ENCODE peak calls at places on chromosomes 5 and 9, in five cellular contexts. B is neural progenitor cell, I is mesenchymal stem cell, R is GM23248, X is Karpas-422. Y is an unnamed sample.

GRCh38 chr9:81689343-81690175 is at the start of gene TLE1:
- DNase-seq in R (peak; percentile 98), X (peak; percentile 48), B (peak; percentile 100), I (peak; percentile 100), Y (peak; percentile 97)

GRCh38 chr5:149141224-149141956 is at the start of gene ABLIM3:
- DNase-seq in X (no peak), B (peak; percentile 80), R (peak; percentile 84), I (peak; percentile 70), Y (peak; percentile 41)

GRCh38 chr5:40046792-40047191 is 622.0 kb upstream of the DAB2 start:
- DNase-seq in I (no peak), R (peak; percentile 45), X (no peak), B (no peak), Y (peak; percentile 86)

GRCh38 chr9:3464033-3464638 is 61.7 kb downstream of the RFX3 start:
- DNase-seq in X (no peak), I (no peak), R (peak; percentile 19), B (no peak), Y (no peak)

GRCh38 chr9:105681724-105682123 is 12.6 kb upstream of the TMEM38B start:
- DNase-seq in I (peak; percentile 88), B (no peak), X (no peak), R (peak; percentile 86), Y (peak; percentile 86)

GRCh38 chr5:156431956-156432829 is 105.2 kb downstream of the SGCD start:
- DNase-seq in X (no peak), R (no peak), I (no peak), B (no peak), Y (no peak)

GRCh38 chr5:140855772-140856674 is at the start of gene PCDHA10:
- DNase-seq in I (peak; percentile 78), R (peak; percentile 41), B (peak; percentile 76), X (peak; percentile 81), Y (peak; percentile 7)

GRCh38 chr9:131872006-131872405 is 132.1 kb upstream of the RAPGEF1 start:
- DNase-seq in I (no peak), B (peak; percentile 25), R (no peak), X (no peak), Y (no peak)

GRCh38 chr9:124180557-124180956 is 77.2 kb upstream of the NEK6 start:
- DNase-seq in R (peak; percentile 15), I (no peak), B (no peak), X (no peak), Y (no peak)

GRCh38 chr9:127549218-127549617 is 62.9 kb upstream of the STXBP1 start:
- DNase-seq in R (no peak), I (no peak), X (no peak), B (no peak), Y (no peak)
- H3K36me3 ChIP-seq in R (peaks cover 13% of the 10 kb centered on the region), I (peaks cover 45% of the 10 kb centered on the region), X (no peaks in the 10 kb centered on the region), B (no peaks in the 10 kb centered on the region), Y (peaks cover 15% of the 10 kb centered on the region)

GRCh38 chr9:92033991-92034390 is 81.2 kb downstream of the SPTLC1 start:
- DNase-seq in X (no peak), B (no peak), I (no peak), R (no peak), Y (no peak)
- H3K36me3 ChIP-seq in X (no peaks in the 10 kb centered on the region), B (no peaks in the 10 kb centered on the region), I (peaks cover 81% of the 10 kb centered on the region), R (peaks cover 22% of the 10 kb centered on the region), Y (peaks cover 14% of the 10 kb centered on the region)

DNA sequence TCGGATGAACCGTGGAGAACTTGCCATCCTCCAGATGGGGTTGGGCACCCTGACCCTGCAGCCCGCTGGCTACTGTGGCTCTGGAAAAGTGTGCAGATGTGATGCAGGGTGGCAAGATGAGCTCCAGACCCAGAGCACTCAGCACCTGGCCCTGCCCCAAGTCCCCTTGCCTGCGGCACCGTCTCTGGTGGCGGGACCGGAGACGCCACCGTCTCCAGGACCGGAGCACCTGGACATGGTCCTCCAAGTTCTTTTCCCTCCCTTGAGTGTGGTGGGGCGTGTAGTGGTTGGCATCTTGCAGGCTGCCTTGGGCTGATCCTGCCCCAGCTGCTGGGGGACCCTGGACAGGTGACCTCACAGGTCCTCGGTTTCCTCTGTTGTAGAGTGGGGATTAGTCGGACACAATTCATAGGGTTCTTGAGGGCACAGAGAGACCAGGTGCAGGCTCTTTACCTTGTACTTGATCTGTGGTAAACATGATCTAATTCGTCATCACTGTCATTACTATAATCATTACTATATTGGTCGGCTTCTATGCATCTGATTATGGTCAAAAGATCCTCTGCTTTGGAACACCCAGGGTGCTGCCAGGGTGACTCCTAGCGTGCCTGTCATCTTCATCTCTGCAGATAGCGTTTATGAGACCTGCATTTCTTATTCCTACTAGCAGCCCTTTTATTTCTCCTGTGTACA is 83.5 kb downstream of the COL5A1 start:
- DNase-seq in R (no peak), X (no peak), B (no peak), I (no peak), Y (no peak)
- H3K36me3 ChIP-seq in R (peaks cover 21% of the 10 kb centered on the region), X (no peaks in the 10 kb centered on the region), B (no peaks in the 10 kb centered on the region), I (peaks cover 35% of the 10 kb centered on the region), Y (no peaks in the 10 kb centered on the region)

GRCh38 chr5:132896685-132897084 is 23.2 kb downstream of the LEAP2 start:
- DNase-seq in X (no peak), B (no peak), R (no peak), I (no peak), Y (no peak)

GRCh38 chr5:132901036-132901435 is 27.6 kb downstream of the LEAP2 start:
- DNase-seq in B (no peak), X (peak; percentile 46), R (no peak), I (no peak), Y (no peak)

GRCh38 chr5:132901730-132902129 is 28.3 kb downstream of the LEAP2 start:
- DNase-seq in X (no peak), R (no peak), B (no peak), I (no peak), Y (no peak)

GRCh38 chr5:132895719-132896305 is 22.3 kb downstream of the LEAP2 start:
- DNase-seq in I (no peak), B (no peak), X (no peak), R (peak; percentile 29), Y (no peak)

DNA sequence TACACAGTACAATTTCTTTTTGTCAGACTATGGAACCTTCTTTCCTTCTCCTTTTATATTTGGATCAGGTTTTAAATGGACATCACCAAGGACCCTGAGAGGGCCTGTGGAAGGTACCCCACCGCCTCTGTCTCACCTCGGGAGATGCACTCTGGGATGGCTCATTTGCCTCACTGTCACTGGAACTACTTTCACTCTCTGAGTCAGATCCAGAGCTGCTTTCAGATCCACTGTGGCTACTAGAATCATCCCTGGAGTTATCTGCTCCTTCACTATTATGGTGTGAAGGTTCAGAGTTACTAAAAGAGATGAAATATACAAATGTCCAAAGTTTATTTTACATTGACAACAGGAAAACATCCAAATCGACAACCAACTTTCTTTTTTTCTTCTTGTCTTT is 24.6 kb downstream of the LEAP2 start:
- DNase-seq in B (no peak), R (no peak), I (no peak), X (no peak), Y (no peak)
- H3K36me3 ChIP-seq in B (peaks cover 16% of the 10 kb centered on the region), R (peaks cover 83% of the 10 kb centered on the region), I (peaks cover 89% of the 10 kb centered on the region), X (peaks cover 48% of the 10 kb centered on the region), Y (peaks cover 15% of the 10 kb centered on the region)

GRCh38 chr9:92275541-92275940 is 18.0 kb downstream of the IARS1 start:
- DNase-seq in I (peak; percentile 9), X (no peak), R (no peak), B (no peak), Y (no peak)

GRCh38 chr9:92278117-92278516 is 15.4 kb downstream of the IARS1 start:
- DNase-seq in I (no peak), R (peak; percentile 89), X (no peak), B (no peak), Y (no peak)

GRCh38 chr9:92276223-92277007 is 17.1 kb downstream of the IARS1 start:
- DNase-seq in X (no peak), B (no peak), I (no peak), R (no peak), Y (no peak)

DNA sequence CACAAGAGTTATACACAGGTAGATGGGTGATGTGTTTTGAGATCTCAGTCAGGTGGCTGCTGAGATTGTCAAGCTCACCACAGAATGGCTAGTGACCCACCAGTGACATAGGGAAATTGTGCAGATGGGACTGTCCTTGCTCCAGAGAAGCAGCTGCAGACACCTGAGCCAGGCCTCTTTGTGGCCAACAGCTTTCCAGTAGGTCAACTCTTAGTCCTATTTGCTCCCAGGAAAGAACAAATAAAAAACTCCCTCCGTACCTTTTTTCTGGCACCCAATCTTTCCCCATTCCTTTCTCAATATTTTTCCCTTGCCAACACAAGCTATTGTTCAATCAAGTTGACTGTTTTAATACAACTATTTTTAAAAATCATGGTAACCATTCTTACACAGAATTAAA is 14.2 kb downstream of the IARS1 start:
- DNase-seq in X (no peak), R (no peak), I (no peak), B (no peak), Y (no peak)
- H3K36me3 ChIP-seq in X (peaks cover 61% of the 10 kb centered on the region), R (peaks cover 80% of the 10 kb centered on the region), I (peaks cover 95% of the 10 kb centered on the region), B (peaks cover 31% of the 10 kb centered on the region), Y (peaks cover 37% of the 10 kb centered on the region)

GRCh38 chr9:92061184-92061583 is 54.0 kb downstream of the SPTLC1 start:
- DNase-seq in R (no peak), I (no peak), B (no peak), X (no peak), Y (no peak)
- H3K36me3 ChIP-seq in R (peaks cover 50% of the 10 kb centered on the region), I (peaks cover 89% of the 10 kb centered on the region), B (peaks cover 32% of the 10 kb centered on the region), X (peaks cover 57% of the 10 kb centered on the region), Y (peaks cover 5% of the 10 kb centered on the region)

DNA sequence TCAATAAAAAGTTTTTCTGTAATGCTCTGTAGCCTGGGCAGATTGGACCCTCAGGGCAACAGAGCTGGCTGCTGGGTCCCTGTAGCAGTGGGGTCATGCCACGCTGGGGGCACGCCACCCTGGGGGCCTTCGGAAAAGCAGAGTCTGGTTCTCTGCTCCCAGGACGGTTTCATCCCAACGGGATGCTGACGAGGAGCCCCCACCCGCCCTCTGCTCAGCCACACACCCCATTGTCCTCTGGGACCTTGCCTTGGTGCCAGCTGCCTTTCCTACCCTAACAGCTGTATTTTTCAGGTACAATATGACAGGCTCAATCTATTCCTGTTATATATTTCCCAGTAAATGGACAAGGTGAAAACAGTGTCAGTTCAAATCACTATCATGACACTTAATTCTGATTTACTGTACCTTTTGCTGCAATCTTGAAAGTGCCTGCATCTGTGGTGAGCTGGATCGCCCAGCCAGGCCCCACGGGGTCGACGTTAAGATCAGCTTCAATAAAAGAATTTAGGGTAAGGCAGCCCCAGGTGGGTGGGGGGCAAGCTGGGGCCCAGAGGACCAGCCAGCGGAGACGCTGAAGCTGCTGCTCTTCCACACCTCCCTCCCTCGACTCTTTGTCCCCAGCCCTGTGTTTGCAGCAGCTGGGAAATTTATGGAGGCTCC is 28.8 kb upstream of the MVB12B start:
- DNase-seq in R (no peak), I (no peak), B (no peak), X (no peak), Y (no peak)
- H3K36me3 ChIP-seq in R (no peaks in the 10 kb centered on the region), I (no peaks in the 10 kb centered on the region), B (no peaks in the 10 kb centered on the region), X (no peaks in the 10 kb centered on the region), Y (no peaks in the 10 kb centered on the region)